ENCODE peak calls at places on chromosome 10, in four cellular contexts. N is sciatic nerve, Z is AML-193, G is neural progenitor cell. E is an unnamed sample.

GRCh38 chr10:126060232-126060935 is 164.0 kb downstream of the FANK1 start:
- DNase-seq in N (no peak), Z (no peak), G (no peak), E (no peak)

GRCh38 chr10:93437000-93437945 is 44.9 kb downstream of the MYOF start:
- DNase-seq in N (peak; percentile 84), Z (no peak), G (peak; percentile 37), E (peak; percentile 41)

GRCh38 chr10:62171791-62172190 is 96.9 kb downstream of the RTKN2 start:
- DNase-seq in N (no peak), Z (no peak), G (no peak), E (no peak)

GRCh38 chr10:46268076-46268881 is 18.5 kb upstream of the ANTXRL start:
- DNase-seq in N (no peak), Z (no peak), G (no peak), E (no peak)

GRCh38 chr10:123771877-123772644 is 105.9 kb downstream of the GPR26 start:
- DNase-seq in N (no peak), Z (no peak), G (no peak), E (no peak)

GRCh38 chr10:88557659-88558058 is 25.5 kb downstream of the RNLS start:
- DNase-seq in N (no peak), Z (no peak), G (no peak), E (no peak)

GRCh38 chr10:30013684-30014246 is 45.6 kb downstream of the JCAD start:
- DNase-seq in N (peak; percentile 74), Z (no peak), G (no peak), E (no peak)

GRCh38 chr10:14588084-14588937 is 186.4 kb downstream of the FAM107B start:
- DNase-seq in N (no peak), Z (no peak), G (no peak), E (no peak)

GRCh38 chr10:116780691-116781205 is 38.4 kb upstream of the HSPA12A start:
- DNase-seq in N (peak; percentile 13), Z (no peak), G (no peak), E (no peak)

GRCh38 chr10:121237718-121238117 is 360.5 kb downstream of the FGFR2 start:
- DNase-seq in N (no peak), Z (no peak), G (no peak), E (no peak)

GRCh38 chr10:8967004-8967530 is 912.6 kb downstream of the GATA3 start:
- DNase-seq in N (no peak), Z (no peak), G (no peak), E (no peak)

GRCh38 chr10:34178756-34179155 is 636.3 kb downstream of the PARD3 start:
- DNase-seq in N (no peak), Z (no peak), G (no peak), E (no peak)

GRCh38 chr10:48399056-48399541 is 92.6 kb downstream of the MAPK8 start:
- DNase-seq in N (no peak), Z (no peak), G (peak; percentile 16), E (no peak)

GRCh38 chr10:8054498-8055407 is at the start of gene GATA3:
- DNase-seq in N (no peak), Z (peak; percentile 39), G (peak; percentile 84), E (peak; percentile 92)

GRCh38 chr10:4144802-4145201 is 359.8 kb upstream of the KLF6 start:
- DNase-seq in N (no peak), Z (no peak), G (no peak), E (no peak)

GRCh38 chr10:124523301-124523871 is 61.8 kb downstream of the LHPP start:
- DNase-seq in N (peak; percentile 63), Z (no peak), G (peak; percentile 5), E (peak; percentile 67)

GRCh38 chr10:3735175-3735574 is 49.8 kb downstream of the KLF6 start:
- DNase-seq in N (no peak), Z (no peak), G (peak; percentile 57), E (peak; percentile 70)

GRCh38 chr10:12201543-12201942 is 5.6 kb downstream of the CDC123 start:
- DNase-seq in N (no peak), Z (no peak), G (no peak), E (no peak)

GRCh38 chr10:101660268-101660667 is 34.7 kb downstream of the FBXW4 start:
- DNase-seq in N (no peak), Z (no peak), G (no peak), E (peak; percentile 70)

GRCh38 chr10:71438761-71439160 is 42.0 kb downstream of the CDH23 start:
- DNase-seq in N (peak; percentile 33), Z (no peak), G (no peak), E (no peak)

GRCh38 chr10:131003455-131003854 is 308.1 kb downstream of the TCERG1L start:
- DNase-seq in N (no peak), Z (no peak), G (no peak), E (no peak)

GRCh38 chr10:92993671-92994304 is 66.8 kb upstream of the CYP26C1 start:
- DNase-seq in N (no peak), Z (peak; percentile 2), G (peak; percentile 10), E (no peak)

GRCh38 chr10:58299580-58299979 is 30.6 kb downstream of the CISD1 start:
- DNase-seq in N (peak; percentile 74), Z (peak; percentile 73), G (peak; percentile 70), E (peak; percentile 67)

GRCh38 chr10:23886355-23886754 is 322.6 kb upstream of the KIAA1217 start:
- DNase-seq in N (no peak), Z (no peak), G (peak; percentile 50), E (peak; percentile 5)

GRCh38 chr10:131310054-131310903 is 1.2 kb downstream of the TCERG1L start:
- DNase-seq in N (no peak), Z (no peak), G (no peak), E (peak; percentile 60)

GRCh38 chr10:93548376-93549071 is 17.9 kb upstream of the FFAR4 start:
- DNase-seq in N (no peak), Z (no peak), G (no peak), E (no peak)

GRCh38 chr10:111344804-111345203 is 268.0 kb downstream of the ADRA2A start:
- DNase-seq in N (no peak), Z (no peak), G (no peak), E (peak; percentile 7)

GRCh38 chr10:52063159-52063558 is 250.9 kb upstream of the DKK1 start:
- DNase-seq in N (no peak), Z (no peak), G (no peak), E (no peak)

GRCh38 chr10:32104181-32104580 is 48.0 kb upstream of the KIF5B start:
- DNase-seq in N (no peak), Z (no peak), G (no peak), E (no peak)

GRCh38 chr10:109665321-109665720 is 258.0 kb downstream of the XPNPEP1 start:
- DNase-seq in N (no peak), Z (no peak), G (no peak), E (no peak)

GRCh38 chr10:122461367-122461728 is at the start of gene HTRA1:
- DNase-seq in N (peak; percentile 87), Z (no peak), G (peak; percentile 89), E (peak; percentile 94)

GRCh38 chr10:132458595-132459251 is 61.7 kb downstream of the PWWP2B start:
- DNase-seq in N (peak; percentile 79), Z (no peak), G (peak; percentile 73), E (peak; percentile 98)

GRCh38 chr10:24556137-24556536 is 167.6 kb downstream of the ARHGAP21 start:
- DNase-seq in N (no peak), Z (no peak), G (no peak), E (no peak)

GRCh38 chr10:19014034-19014433 is 34.6 kb upstream of the MALRD1 start:
- DNase-seq in N (no peak), Z (no peak), G (no peak), E (no peak)

GRCh38 chr10:132420469-132421376 is 23.7 kb downstream of the PWWP2B start:
- DNase-seq in N (no peak), Z (peak; percentile 87), G (no peak), E (peak; percentile 73)

GRCh38 chr10:114304566-114305421 is 65.7 kb downstream of the VWA2 start:
- DNase-seq in N (no peak), Z (peak; percentile 25), G (peak; percentile 96), E (peak; percentile 95)

GRCh38 chr10:66405566-66405965 is 520.3 kb upstream of the LRRTM3 start:
- DNase-seq in N (no peak), Z (no peak), G (no peak), E (no peak)

GRCh38 chr10:118840071-118840775 is 85.5 kb upstream of the CACUL1 start:
- DNase-seq in N (no peak), Z (no peak), G (no peak), E (peak; percentile 4)

GRCh38 chr10:124093076-124093773 is at the start of gene CHST15:
- DNase-seq in N (peak; percentile 65), Z (no peak), G (peak; percentile 87), E (peak; percentile 91)

E was measured in H7.